ENCODE peak calls at places on chromosomes 16 and 17, in six cellular contexts. M, T, G, D, A and N are unnamed samples. For H3K4me1, the result is how much of the 10 kb centered on the place peaks cover.

GRCh38 chr17:48262982-48263586 is 155.5 kb downstream of the SNX11 start:
- DNase-seq in M (peak), T (peak), G (no peak), D (no peak), A (no peak), N (no peak)

GRCh38 chr17:41527076-41528023 is 758 bp downstream of the KRT19 start:
- DNase-seq in M (no peak), T (no peak), G (peak), D (no peak), A (no peak), N (no peak)

GRCh38 chr17:2396568-2397246 is 4.2 kb downstream of the MNT start:
- DNase-seq in M (peak), T (peak), G (peak), D (peak), A (peak), N (peak)

GRCh38 chr16:28537076-28537475 is 1.7 kb downstream of the NUPR1 start:
- DNase-seq in M (no peak), T (no peak), G (no peak), D (no peak), A (no peak), N (no peak)

GRCh38 chr17:1612400-1612799 is 16.2 kb downstream of the SLC43A2 start:
- DNase-seq in M (no peak), T (no peak), G (no peak), D (no peak), A (no peak), N (no peak)

GRCh38 chr17:11264183-11264871 is 23.3 kb downstream of the SHISA6 start:
- DNase-seq in M (no peak), T (peak), G (no peak), D (no peak), A (no peak), N (no peak)

GRCh38 chr17:38898812-38899348 is 26.5 kb upstream of the LASP1NB start:
- DNase-seq in M (no peak), T (peak), G (peak), D (peak), A (no peak), N (no peak)

GRCh38 chr17:15912416-15912955 is 32.4 kb upstream of the ADORA2B start:
- DNase-seq in M (no peak), T (no peak), G (no peak), D (no peak), A (no peak), N (no peak)

GRCh38 chr17:77058016-77058415 is 82.8 kb upstream of the SEC14L1 start:
- DNase-seq in M (no peak), T (no peak), G (no peak), D (no peak), A (no peak), N (no peak)

GRCh38 chr16:57639172-57639571 is 10.7 kb downstream of the ADGRG1 start:
- DNase-seq in M (no peak), T (peak), G (peak), D (no peak), A (no peak), N (no peak)

GRCh38 chr16:3788711-3789374 is 71.5 kb upstream of the TRAP1 start:
- DNase-seq in M (no peak), T (no peak), G (no peak), D (no peak), A (no peak), N (no peak)
- H3K4me1 ChIP-seq in M (under half), T (under half), G (under half), D (under half), A (under half), N (under half)

GRCh38 chr16:50547340-50547865 is 793 bp upstream of the NKD1 start:
- DNase-seq in M (peak), T (peak), G (peak), D (peak), A (peak), N (no peak)

GRCh38 chr16:50548659-50549560 is 714 bp downstream of the NKD1 start:
- DNase-seq in M (no peak), T (no peak), G (peak), D (no peak), A (peak), N (no peak)

GRCh38 chr16:50549561-50549915 is 1.3 kb downstream of the NKD1 start:
- DNase-seq in M (no peak), T (no peak), G (no peak), D (no peak), A (no peak), N (no peak)

GRCh38 chr16:50550035-50550434 is 1.8 kb downstream of the NKD1 start:
- DNase-seq in M (no peak), T (no peak), G (no peak), D (no peak), A (no peak), N (no peak)

GRCh38 chr16:50547944-50548658 is at the start of gene NKD1:
- DNase-seq in M (peak), T (peak), G (peak), D (peak), A (peak), N (peak)
- H3K4me3 ChIP-seq in M (peak), T (peak), G (peak), D (peak), A (peak), N (peak)

DNA sequence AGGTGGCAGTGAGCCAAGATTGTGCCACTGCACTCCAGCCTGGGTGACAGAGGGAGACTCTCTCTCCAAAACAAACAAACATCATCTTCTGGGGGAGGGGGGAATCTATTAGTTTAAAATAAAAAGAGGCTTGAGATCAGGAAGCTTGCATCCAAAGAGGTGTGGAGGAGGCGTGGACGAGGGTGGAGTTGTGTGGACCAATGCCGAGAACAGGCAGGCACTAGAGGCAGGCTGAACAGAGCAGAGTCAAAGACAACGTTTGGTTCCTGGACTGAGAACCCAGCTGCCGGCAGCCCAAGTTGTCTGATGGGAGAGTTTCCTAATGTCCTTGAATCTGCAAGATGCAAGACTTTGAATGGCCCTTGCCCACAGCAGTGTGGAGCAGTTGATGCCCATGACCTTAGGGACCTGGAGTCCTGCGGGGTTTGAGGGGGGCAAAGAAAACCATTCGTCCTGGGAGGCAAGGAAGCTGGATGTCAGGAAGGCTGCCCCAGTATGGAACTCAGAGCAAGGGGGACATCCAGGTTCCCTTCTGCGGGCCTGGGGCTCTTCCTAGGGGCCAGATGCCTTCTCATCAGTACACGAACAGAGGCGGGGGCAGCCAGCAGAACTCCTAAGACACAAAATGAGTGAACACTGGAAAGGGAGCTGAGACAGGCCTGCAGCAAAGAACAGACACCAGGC is 9.2 kb downstream of the TBC1D16 start:
- DNase-seq in M (no peak), T (no peak), G (peak), D (no peak), A (no peak), N (no peak)
- H3K4me1 ChIP-seq in M (under half), T (under half), G (half or more), D (under half), A (under half), N (under half)

GRCh38 chr17:35731932-35732805 is 730 bp downstream of the RASL10B start:
- DNase-seq in M (no peak), T (no peak), G (no peak), D (no peak), A (no peak), N (no peak)

GRCh38 chr17:35729405-35729833 is 2.0 kb upstream of the RASL10B start:
- DNase-seq in M (peak), T (no peak), G (no peak), D (no peak), A (no peak), N (no peak)

GRCh38 chr17:35730400-35731005 is 936 bp upstream of the RASL10B start:
- DNase-seq in M (no peak), T (no peak), G (no peak), D (no peak), A (no peak), N (no peak)

GRCh38 chr17:35732806-35733136 is 1.3 kb downstream of the RASL10B start:
- DNase-seq in M (no peak), T (no peak), G (no peak), D (no peak), A (no peak), N (no peak)

GRCh38 chr17:35731239-35731931 is at the start of gene RASL10B:
- DNase-seq in M (peak), T (no peak), G (peak), D (peak), A (peak), N (peak)
- H3K4me3 ChIP-seq in M (peak), T (no peak), G (peak), D (peak), A (peak), N (peak)

DNA sequence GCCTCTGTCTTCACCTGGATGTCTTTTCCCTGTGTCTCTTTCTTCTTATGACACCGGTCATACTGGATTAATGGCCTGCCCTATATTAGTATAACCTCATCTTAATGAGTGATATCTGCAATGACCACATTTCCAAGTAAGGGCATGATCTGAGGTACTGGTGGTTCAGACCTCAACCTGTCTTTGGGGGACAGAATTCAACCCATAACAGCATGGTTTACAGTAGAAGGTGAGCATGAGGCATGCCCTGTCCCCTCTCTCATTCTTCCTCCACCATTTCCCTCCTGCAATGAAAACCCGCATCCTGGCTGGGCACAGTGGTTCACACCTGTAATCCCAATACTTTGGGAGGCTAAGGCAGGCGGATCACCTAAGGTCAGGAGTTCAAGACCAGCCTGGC is 2.8 kb upstream of the RAB37 start:
- DNase-seq in M (no peak), T (no peak), G (no peak), D (no peak), A (no peak), N (no peak)
- H3K4me1 ChIP-seq in M (under half), T (under half), G (under half), D (under half), A (under half), N (under half)

GRCh38 chr16:60811051-60811608 is 1225.1 kb downstream of the CDH8 start:
- DNase-seq in M (no peak), T (no peak), G (no peak), D (no peak), A (no peak), N (no peak)

GRCh38 chr16:60811657-60812056 is 1224.6 kb downstream of the CDH8 start:
- DNase-seq in M (no peak), T (no peak), G (no peak), D (no peak), A (no peak), N (no peak)

GRCh38 chr16:60818471-60818870 is 1217.8 kb downstream of the CDH8 start:
- DNase-seq in M (no peak), T (no peak), G (no peak), D (no peak), A (no peak), N (no peak)

GRCh38 chr16:60815865-60816264 is 1220.4 kb downstream of the CDH8 start:
- DNase-seq in M (no peak), T (no peak), G (no peak), D (no peak), A (no peak), N (peak)

DNA sequence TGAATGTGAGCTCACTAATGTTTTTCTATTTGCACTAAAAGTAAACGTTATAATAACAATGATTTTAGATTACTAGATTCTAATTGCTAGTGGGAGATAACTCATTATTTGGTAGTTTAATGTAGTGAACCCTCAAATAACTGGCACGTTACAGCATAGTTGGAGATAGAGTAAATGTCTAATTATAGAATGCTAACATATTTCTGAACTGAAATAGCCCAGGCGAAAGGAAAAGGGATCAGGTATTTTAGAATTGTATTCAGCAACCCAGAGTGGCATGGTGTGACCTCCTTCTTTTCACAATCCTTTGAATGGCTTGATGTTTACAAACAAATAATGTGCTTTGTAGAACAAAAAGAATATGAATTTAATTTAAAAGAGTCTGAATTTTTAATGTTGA is 1221.2 kb downstream of the CDH8 start:
- DNase-seq in M (no peak), T (no peak), G (no peak), D (no peak), A (no peak), N (no peak)
- H3K4me3 ChIP-seq in M (no peak), T (no peak), G (no peak), D (no peak), A (no peak), N (no peak)

GRCh38 chr16:81608515-81609209 is 164.1 kb downstream of the CMIP start:
- DNase-seq in M (no peak), T (peak), G (peak), D (peak), A (no peak), N (no peak)

GRCh38 chr16:81607006-81607405 is 162.4 kb downstream of the CMIP start:
- DNase-seq in M (no peak), T (no peak), G (no peak), D (no peak), A (no peak), N (no peak)

GRCh38 chr16:81606039-81606438 is 161.4 kb downstream of the CMIP start:
- DNase-seq in M (no peak), T (no peak), G (no peak), D (no peak), A (no peak), N (no peak)

GRCh38 chr16:81609323-81609892 is 164.8 kb downstream of the CMIP start:
- DNase-seq in M (no peak), T (peak), G (no peak), D (no peak), A (no peak), N (no peak)

DNA sequence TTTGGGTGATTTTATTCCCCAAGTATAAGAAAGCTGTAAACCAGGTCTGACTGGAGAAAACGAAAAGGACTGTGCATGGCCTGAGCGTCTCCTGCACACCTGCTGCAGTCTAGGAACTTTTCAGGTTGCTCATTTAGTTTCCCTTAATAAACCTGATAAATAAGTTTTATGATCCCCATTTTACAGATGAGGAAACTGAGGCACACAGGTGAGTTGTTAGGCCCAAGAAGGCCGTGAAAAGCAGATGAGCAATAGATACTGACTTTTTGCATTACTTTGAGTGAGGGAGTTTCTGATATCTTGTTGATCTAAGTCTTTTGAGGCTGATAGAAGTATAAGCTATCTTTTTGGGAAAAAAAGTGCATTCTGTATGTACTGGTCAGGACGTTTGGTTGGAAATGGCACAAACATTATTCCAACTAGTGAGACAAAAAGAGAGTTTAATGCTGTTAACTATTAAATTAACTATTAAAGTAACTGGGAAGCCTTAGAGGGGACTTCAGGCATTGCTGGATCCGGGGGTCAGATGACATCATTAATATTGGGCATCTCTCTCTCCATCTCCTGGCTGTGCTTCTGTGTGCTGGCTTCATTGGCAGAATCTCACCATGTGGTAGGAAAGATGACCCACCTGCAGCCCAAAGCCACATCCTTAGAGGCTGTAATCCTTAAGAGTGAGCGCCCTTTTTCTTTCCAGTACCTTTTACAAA is 163.4 kb downstream of the CMIP start:
- DNase-seq in M (no peak), T (peak), G (no peak), D (no peak), A (no peak), N (no peak)
- H3K4me1 ChIP-seq in M (under half), T (under half), G (under half), D (under half), A (under half), N (under half)

GRCh38 chr17:6755281-6755680 is 565 bp upstream of the XAF1 start:
- DNase-seq in M (no peak), T (no peak), G (peak), D (peak), A (no peak), N (peak)
- H3K4me3 ChIP-seq in M (no peak), T (peak), G (no peak), D (peak), A (no peak), N (peak)

DNA sequence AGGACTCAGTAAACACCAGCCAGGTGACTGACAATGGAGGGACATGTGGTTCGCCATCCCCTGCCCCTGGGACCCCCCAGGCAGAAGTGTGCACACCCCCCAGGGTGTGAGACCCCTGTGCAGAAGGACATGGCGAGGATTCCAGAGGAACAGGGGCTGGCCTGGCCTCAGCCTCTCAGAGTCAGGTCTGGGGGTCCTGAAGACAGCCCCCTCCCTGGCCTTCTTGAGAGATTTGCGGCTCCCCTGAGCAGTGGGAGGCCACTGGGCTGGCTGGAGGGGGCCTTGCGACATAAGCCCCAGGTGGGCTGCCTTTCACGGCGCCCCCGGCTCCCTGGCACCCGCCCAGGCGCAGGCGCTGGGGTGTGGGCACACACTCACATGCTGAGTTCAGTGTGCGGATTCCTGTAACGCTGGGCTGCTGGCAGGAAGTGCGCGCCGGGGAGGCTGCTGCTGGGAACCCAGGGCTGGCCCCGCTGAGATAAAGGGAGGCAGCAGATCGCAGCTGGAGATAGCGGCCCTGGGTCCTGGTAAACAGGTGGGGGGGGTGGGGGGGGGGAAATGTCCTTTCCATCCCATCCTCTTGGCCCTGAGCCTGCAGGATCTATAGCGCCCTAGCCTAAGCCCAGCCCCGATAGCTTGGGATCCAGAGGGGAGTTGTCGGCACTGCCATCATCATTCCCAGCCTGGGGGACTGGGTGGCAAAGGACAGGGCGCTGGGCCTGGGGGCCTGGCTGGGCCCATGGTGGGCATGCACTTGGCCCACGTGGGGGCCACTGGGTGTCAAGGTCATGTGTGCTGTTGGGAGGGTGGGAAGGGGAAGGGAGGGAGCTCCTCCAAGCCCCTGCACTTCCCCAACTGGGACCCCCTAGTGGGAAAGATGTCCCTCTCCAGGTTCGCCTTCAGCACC is 27.1 kb downstream of the TMEM235 start:
- DNase-seq in M (no peak), T (peak), G (peak), D (peak), A (peak), N (peak)
- H3K4me1 ChIP-seq in M (under half), T (under half), G (under half), D (under half), A (under half), N (half or more)